ENCODE peak calls at places on chromosomes 12 and 14, in ten cellular contexts. C is NCI-H1092; U is amygdala; J is naive thymus-derived CD8-positive, alpha-beta T cell; Q is stimulated activated CD4-positive, alpha-beta T cell treated with anti-CD3 and anti-CD28 coated beads, TNF-alpha, amount 100 ng/mL, for 24 hours; R is activated effector memory CD4-positive, alpha-beta T cell treated with Interleukin-2 at 50 U/mL for 16 hours; I is SJCRH30; W is activated naive CD4-positive, alpha-beta T cell; F is activated T-cell treated with anti-CD3 and anti-CD28 coated beads, Interleukin-2, amount 50 U/mL, for 4 hours; P is amniotic stem cell. L is an unnamed sample.

GRCh38 chr14:77158175-77158908 is 16.8 kb upstream of the ZDHHC22 start:
- DNase-seq in C (peak; percentile 73), U (peak; percentile 68), J (no peak), Q (no peak), R (no peak), I (peak; percentile 86), W (no peak), F (no peak), P (peak; percentile 55), L (peak; percentile 77)

GRCh38 chr12:22461786-22462185 is 82.6 kb downstream of the C2CD5 start:
- DNase-seq in C (no peak), U (no peak), J (no peak), Q (no peak), R (no peak), I (no peak), W (no peak), F (no peak), P (no peak), L (no peak)

GRCh38 chr12:92502417-92503028 is 200.3 kb upstream of the PLEKHG7 start:
- DNase-seq in C (no peak), U (no peak), J (no peak), Q (no peak), R (no peak), I (peak; percentile 41), W (no peak), F (no peak), P (no peak), L (no peak)

GRCh38 chr12:60216226-60216625 is 620.4 kb downstream of the SLC16A7 start:
- DNase-seq in C (no peak), U (no peak), J (no peak), Q (no peak), R (no peak), I (no peak), W (no peak), F (no peak), P (no peak), L (no peak)

GRCh38 chr12:100141666-100141997 is 1.0 kb downstream of the BLTP3B start:
- DNase-seq in C (no peak), U (no peak), J (peak; percentile 2), Q (no peak), R (no peak), I (peak; percentile 40), W (no peak), F (peak; percentile 14), P (peak; percentile 79), L (no peak)

GRCh38 chr12:11653215-11653753 is 3.8 kb downstream of the ETV6 start:
- DNase-seq in C (no peak), U (no peak), J (peak; percentile 47), Q (peak; percentile 22), R (no peak), I (no peak), W (no peak), F (peak; percentile 23), P (no peak), L (no peak)

GRCh38 chr12:27604431-27604830 is 80.4 kb downstream of the PPFIBP1 start:
- DNase-seq in C (no peak), U (no peak), J (no peak), Q (no peak), R (no peak), I (no peak), W (no peak), F (no peak), P (no peak), L (no peak)

GRCh38 chr14:33733721-33734120 is 217.2 kb downstream of the EGLN3 start:
- DNase-seq in C (no peak), U (no peak), J (no peak), Q (no peak), R (no peak), I (no peak), W (no peak), F (no peak), P (no peak), L (no peak)

GRCh38 chr12:52186135-52186840 is 5.5 kb downstream of the KRT80 start:
- DNase-seq in C (no peak), U (no peak), J (no peak), Q (no peak), R (no peak), I (peak; percentile 80), W (no peak), F (no peak), P (peak; percentile 61), L (no peak)

GRCh38 chr14:26866741-26867140 is 268.9 kb upstream of the NOVA1 start:
- DNase-seq in C (no peak), U (no peak), J (no peak), Q (no peak), R (no peak), I (no peak), W (no peak), F (no peak), P (no peak), L (no peak)

GRCh38 chr14:69288001-69288771 is 28.2 kb downstream of the GALNT16 start:
- DNase-seq in C (no peak), U (peak; percentile 13), J (no peak), Q (no peak), R (no peak), I (peak; percentile 39), W (no peak), F (no peak), P (no peak), L (no peak)

GRCh38 chr14:100241279-100241678 is 2.3 kb downstream of the YY1 start:
- DNase-seq in C (no peak), U (no peak), J (no peak), Q (no peak), R (no peak), I (no peak), W (no peak), F (no peak), P (no peak), L (no peak)

GRCh38 chr14:56902413-56902812 is 92.1 kb upstream of the OTX2 start:
- DNase-seq in C (no peak), U (no peak), J (no peak), Q (no peak), R (no peak), I (no peak), W (no peak), F (no peak), P (no peak), L (no peak)

GRCh38 chr12:49059385-49060232 is 985 bp downstream of the KMT2D start:
- DNase-seq in C (no peak), U (no peak), J (no peak), Q (no peak), R (no peak), I (peak; percentile 50), W (no peak), F (no peak), P (no peak), L (peak; percentile 25)

GRCh38 chr14:61747342-61747741 is 14.9 kb upstream of the SNAPC1 start:
- DNase-seq in C (no peak), U (no peak), J (no peak), Q (no peak), R (no peak), I (no peak), W (no peak), F (no peak), P (no peak), L (no peak)

GRCh38 chr14:101171650-101172049 is 268.1 kb upstream of the RTL1 start:
- DNase-seq in C (no peak), U (no peak), J (no peak), Q (no peak), R (no peak), I (no peak), W (no peak), F (no peak), P (no peak), L (no peak)